ENCODE peak calls at places on chromosomes 12 and 14, in five cellular contexts. G is transverse colon; D is CD8-positive, alpha-beta T cell; V is mammary epithelial cell; M is lower lobe of right lung. N is an unnamed sample.
A peak's percentile ranks its signal among the peaks of the same experiment; 100 is the strongest.

GRCh38 chr12:122932207-122932606 is 34.1 kb downstream of the ABCB9 start:
- DNase-seq in D (no peak), M (no peak), G (peak; percentile 56), V (no peak), N (no peak)

GRCh38 chr14:97832734-97833133 is 1035.6 kb downstream of the VRK1 start:
- DNase-seq in M (no peak), V (no peak), G (no peak), D (no peak), N (no peak)

GRCh38 chr14:91361236-91361811 is 56.3 kb downstream of the CCDC88C start:
- DNase-seq in M (peak; percentile 72), G (no peak), D (no peak), V (peak; percentile 95), N (peak; percentile 51)

GRCh38 chr12:118841588-118841987 is 139.8 kb upstream of the SRRM4 start:
- DNase-seq in G (no peak), V (no peak), M (no peak), D (no peak), N (no peak)

GRCh38 chr12:68454855-68455254 is 122.7 kb upstream of the MDM1 start:
- DNase-seq in D (no peak), M (no peak), V (no peak), G (no peak), N (no peak)

GRCh38 chr12:30003321-30003720 is 219.6 kb upstream of the TMTC1 start:
- DNase-seq in D (no peak), G (no peak), V (no peak), M (no peak), N (no peak)

GRCh38 chr12:79690606-79691298 is at the start of gene PAWR:
- DNase-seq in D (no peak), V (peak; percentile 87), G (peak; percentile 86), M (peak; percentile 80), N (peak; percentile 78)

GRCh38 chr14:27917896-27918295 is 848.7 kb upstream of the FOXG1 start:
- DNase-seq in V (no peak), G (no peak), M (no peak), D (no peak), N (no peak)

GRCh38 chr14:28141662-28142061 is 624.9 kb upstream of the FOXG1 start:
- DNase-seq in V (no peak), M (no peak), G (no peak), D (no peak), N (no peak)

GRCh38 chr12:124392271-124392990 is 97.5 kb downstream of the RFLNA start:
- DNase-seq in G (peak; percentile 40), M (peak; percentile 71), V (no peak), D (no peak), N (peak; percentile 81)

GRCh38 chr12:109962388-109962787 is 33.8 kb downstream of the GIT2 start:
- DNase-seq in M (no peak), D (no peak), V (no peak), G (no peak), N (peak; percentile 45)

GRCh38 chr14:89469210-89470198 is 52.5 kb upstream of the FOXN3 start:
- DNase-seq in M (no peak), G (no peak), V (no peak), D (no peak), N (peak; percentile 28)

GRCh38 chr12:7162691-7163114 is 26.8 kb upstream of the PEX5 start:
- DNase-seq in G (peak; percentile 32), D (no peak), V (peak; percentile 58), M (peak; percentile 65), N (peak; percentile 42)

GRCh38 chr12:91327889-91328288 is 145.3 kb upstream of the DCN start:
- DNase-seq in G (no peak), D (no peak), V (no peak), M (no peak), N (no peak)

GRCh38 chr12:89707992-89708792 is 446 bp downstream of the ATP2B1 start:
- DNase-seq in D (peak; percentile 15), V (peak; percentile 20), G (peak; percentile 47), M (peak; percentile 66), N (peak; percentile 35)

GRCh38 chr14:87745507-87746118 is 247.4 kb downstream of the GALC start:
- DNase-seq in G (no peak), M (no peak), V (peak; percentile 41), D (no peak), N (peak; percentile 23)

GRCh38 chr12:89995870-89996269 is 287.2 kb upstream of the ATP2B1 start:
- DNase-seq in V (no peak), M (no peak), D (no peak), G (no peak), N (no peak)

GRCh38 chr12:51864701-51865469 is 16.4 kb upstream of the FIGNL2 start:
- DNase-seq in G (no peak), D (no peak), V (no peak), M (no peak), N (no peak)

GRCh38 chr12:76422878-76423438 is 74.7 kb upstream of the BBS10 start:
- DNase-seq in M (no peak), G (no peak), V (peak; percentile 73), D (no peak), N (peak; percentile 86)

GRCh38 chr12:22702690-22703089 is 77.7 kb downstream of the ETNK1 start:
- DNase-seq in D (no peak), G (no peak), M (no peak), V (no peak), N (peak; percentile 42)

GRCh38 chr12:131196220-131196619 is 242.5 kb downstream of the ADGRD1 start:
- DNase-seq in D (no peak), G (no peak), V (no peak), M (no peak), N (no peak)

GRCh38 chr14:52266179-52266578 is 1.3 kb upstream of the PTGDR start:
- DNase-seq in D (no peak), V (peak; percentile 47), M (no peak), G (no peak), N (peak; percentile 86)

GRCh38 chr12:118330421-118331018 is 42.2 kb downstream of the TAOK3 start:
- DNase-seq in V (no peak), G (no peak), D (no peak), M (no peak), N (peak; percentile 85)

GRCh38 chr14:64184103-64184729 is 110.0 kb downstream of the ESR2 start:
- DNase-seq in M (no peak), V (no peak), G (no peak), D (no peak), N (no peak)

GRCh38 chr14:93944348-93945069 is 17.4 kb downstream of the FAM181A start:
- DNase-seq in V (no peak), M (no peak), D (no peak), G (no peak), N (no peak)

GRCh38 chr12:6404390-6404789 is 20.4 kb downstream of the LTBR start:
- DNase-seq in V (no peak), D (no peak), M (no peak), G (no peak), N (no peak)

GRCh38 chr12:96015672-96016071 is 19.5 kb upstream of the HAL start:
- DNase-seq in G (no peak), V (peak; percentile 26), M (no peak), D (no peak), N (peak; percentile 68)
- TF ChIP-seq CTCF in G (peak; percentile 20), V (peak; percentile 28), M (peak; percentile 33), D (no peak), N (peak; percentile 77)

DNA sequence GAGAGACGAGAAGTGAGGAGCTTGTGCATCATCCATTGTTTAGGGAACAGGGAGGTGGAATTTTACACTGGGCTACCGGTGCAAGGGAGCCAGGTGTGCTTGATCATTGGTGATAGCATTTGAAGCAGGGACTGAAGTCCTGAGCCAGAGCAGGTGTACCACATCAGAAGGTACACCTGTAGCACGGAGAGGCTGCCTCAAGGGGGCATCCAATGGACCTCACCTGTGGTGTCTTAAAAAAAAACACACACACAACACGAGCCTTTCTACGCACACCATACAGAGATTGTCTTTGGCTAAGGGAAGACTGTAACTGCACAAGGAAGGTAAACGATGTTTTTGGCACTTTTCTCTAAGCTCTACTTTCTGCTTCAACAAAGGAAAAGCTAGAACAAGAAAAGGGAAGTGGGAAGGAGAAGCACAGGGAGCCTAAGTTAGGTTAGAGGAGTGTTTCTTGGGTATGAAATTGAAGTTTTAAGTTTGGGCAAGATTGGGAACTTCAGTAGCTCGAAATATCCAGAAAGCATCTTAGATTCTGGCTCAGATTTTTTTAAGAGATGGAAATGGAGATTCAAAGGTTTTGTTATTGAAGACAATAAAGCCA is 334.3 kb upstream of the FBXO33 start:
- DNase-seq in M (no peak), D (no peak), V (no peak), G (no peak), N (no peak)
- H3K4me3 ChIP-seq in M (no peak overlapping the region), D (no peak overlapping the region), V (no peak overlapping the region), G (no peak overlapping the region), N (no peak overlapping the region)

DNA sequence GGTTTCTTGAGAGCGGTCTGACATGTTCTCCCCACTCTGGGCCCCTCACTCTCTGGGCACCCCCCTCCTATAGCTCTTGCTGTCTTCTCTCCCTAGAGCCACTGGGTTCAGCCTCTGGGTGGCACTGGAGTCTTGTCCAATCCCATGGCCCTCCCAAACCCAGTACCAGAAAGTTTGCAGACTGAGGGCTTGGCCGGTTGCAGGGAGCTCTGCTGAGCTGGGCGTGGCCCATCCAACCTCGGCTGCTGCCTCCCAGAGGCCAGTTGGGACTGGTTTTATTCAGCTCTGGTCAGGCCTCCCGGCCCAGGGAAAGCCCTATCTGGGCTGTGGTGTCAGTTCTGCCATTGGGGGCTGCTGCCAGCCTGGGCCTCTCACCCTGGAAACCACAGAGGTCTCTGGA is 37.9 kb downstream of the ISCA2 start:
- DNase-seq in M (no peak), V (peak; percentile 65), D (no peak), G (peak; percentile 28), N (peak; percentile 61)
- TF ChIP-seq CTCF in M (peak; percentile 17), V (peak; percentile 5), D (no peak), G (no peak), N (peak; percentile 36)

GRCh38 chr12:130162267-130162666 is at the start of gene FZD10:
- DNase-seq in D (no peak), V (no peak), G (peak; percentile 26), M (no peak), N (no peak)

GRCh38 chr12:130162771-130163460 is 652 bp downstream of the FZD10 start:
- DNase-seq in G (no peak), D (no peak), M (no peak), V (no peak), N (no peak)

GRCh38 chr12:130160711-130161231 is 1.5 kb upstream of the FZD10 start:
- DNase-seq in G (no peak), V (no peak), D (no peak), M (no peak), N (no peak)

GRCh38 chr12:130160306-130160705 is 2.0 kb upstream of the FZD10 start:
- DNase-seq in V (no peak), D (no peak), M (no peak), G (no peak), N (no peak)

GRCh38 chr12:130161261-130162231 is 718 bp upstream of the FZD10 start:
- DNase-seq in V (no peak), M (no peak), D (no peak), G (peak; percentile 23), N (peak; percentile 27)
- H3K4me3 ChIP-seq in V (no peak overlapping the region), M (peak overlapping the region; percentile 52), D (no peak overlapping the region), G (peak overlapping the region; percentile 29), N (no peak overlapping the region)

DNA sequence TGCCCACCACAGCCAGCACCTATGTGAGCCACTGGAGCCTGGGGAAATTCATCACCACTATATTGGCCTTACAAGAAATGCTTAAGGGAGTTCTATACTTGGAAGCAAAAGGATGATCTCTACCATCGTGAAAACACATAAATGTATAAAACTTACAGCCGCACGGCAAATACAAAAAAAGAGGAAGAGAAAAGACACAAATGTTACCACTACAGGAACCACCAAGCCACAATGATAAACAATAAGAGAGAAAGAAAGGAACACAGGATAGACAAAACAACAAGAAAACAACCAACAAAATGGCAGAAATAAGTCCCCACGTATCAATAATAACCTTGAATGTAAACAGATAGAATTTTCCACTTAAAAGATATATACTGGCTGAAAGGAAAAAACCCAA is 267.5 kb downstream of the TMEM121 start:
- DNase-seq in D (no peak), M (no peak), V (no peak), G (no peak), N (no peak)
- TF ChIP-seq CTCF in D (no peak), M (no peak), V (no peak), G (no peak), N (no peak)

GRCh38 chr14:75069811-75070145 is 337 bp downstream of the ZC2HC1C start:
- DNase-seq in D (no peak), G (no peak), M (no peak), V (no peak), N (no peak)
- H3K4me3 ChIP-seq in D (peak overlapping the region; percentile 59), G (peak overlapping the region; percentile 40), M (peak overlapping the region; percentile 59), V (peak overlapping the region; percentile 56), N (peak overlapping the region; percentile 72)

N was measured in choroid plexus epithelial cell.